ENCODE peak calls at places on chromosomes 3 and 15, in seven cellular contexts. X is Peyer's patch; Y is PC-9; D is CD8-positive, alpha-beta T cell; T is Panc1; A is tibial artery; B is right lobe of liver. S is an unnamed sample.
A peak's percentile ranks its signal among the peaks of the same experiment; 100 is the strongest.

GRCh38 chr3:157128771-157129671 is 30.9 kb downstream of the CCNL1 start:
- DNase-seq in X (peak; percentile 76), Y (peak; percentile 92), D (peak; percentile 44), T (no peak), A (no peak), B (no peak), S (no peak)

GRCh38 chr3:42936157-42936981 is 30.4 kb downstream of the ZNF662 start:
- DNase-seq in X (peak; percentile 57), Y (no peak), D (no peak), T (no peak), A (no peak), B (no peak), S (peak; percentile 57)

GRCh38 chr3:184459355-184459754 is 79.5 kb downstream of the CHRD start:
- DNase-seq in X (no peak), Y (no peak), D (no peak), T (peak; percentile 38), A (no peak), B (no peak), S (no peak)

GRCh38 chr15:50315814-50316630 is 39.0 kb downstream of the GABPB1 start:
- DNase-seq in X (no peak), Y (peak; percentile 52), D (no peak), T (peak; percentile 12), A (no peak), B (no peak), S (no peak)

GRCh38 chr3:39109086-39109485 is 1.6 kb downstream of the TTC21A start:
- DNase-seq in X (no peak), Y (no peak), D (no peak), T (no peak), A (peak; percentile 12), B (no peak), S (no peak)

GRCh38 chr3:139187154-139187553 is 142.5 kb upstream of the PRR23C start:
- DNase-seq in X (no peak), Y (no peak), D (no peak), T (no peak), A (no peak), B (no peak), S (no peak)

GRCh38 chr15:80464952-80465645 is 60.9 kb downstream of the ARNT2 start:
- DNase-seq in X (no peak), Y (peak; percentile 54), D (no peak), T (no peak), A (no peak), B (no peak), S (no peak)

GRCh38 chr3:58299839-58300516 is 6.1 kb upstream of the RPP14 start:
- DNase-seq in X (no peak), Y (peak; percentile 39), D (no peak), T (no peak), A (no peak), B (no peak), S (no peak)

GRCh38 chr3:38590521-38590920 is 59.0 kb downstream of the SCN5A start:
- DNase-seq in X (peak; percentile 13), Y (no peak), D (no peak), T (no peak), A (no peak), B (no peak), S (no peak)

GRCh38 chr15:50753463-50753862 is 12.0 kb downstream of the SPPL2A start:
- DNase-seq in X (no peak), Y (no peak), D (no peak), T (no peak), A (no peak), B (no peak), S (no peak)

GRCh38 chr3:186915808-186916796 is 14.2 kb upstream of the ST6GAL1 start:
- DNase-seq in X (no peak), Y (peak; percentile 38), D (no peak), T (no peak), A (no peak), B (no peak), S (peak; percentile 78)

GRCh38 chr3:111676177-111677021 is 81.3 kb upstream of the ZBED2 start:
- DNase-seq in X (peak; percentile 87), Y (peak; percentile 100), D (no peak), T (no peak), A (no peak), B (peak; percentile 49), S (no peak)

GRCh38 chr3:27752926-27753325 is 30.8 kb upstream of the EOMES start:
- DNase-seq in X (no peak), Y (no peak), D (no peak), T (no peak), A (no peak), B (no peak), S (no peak)
- H3K4me1 ChIP-seq in X (no peaks in the 10 kb centered on the region), Y (peaks cover 8% of the 10 kb centered on the region), D (no peaks in the 10 kb centered on the region), T (no peaks in the 10 kb centered on the region), A (no peaks in the 10 kb centered on the region), B (no peaks in the 10 kb centered on the region), S (no peaks in the 10 kb centered on the region)

GRCh38 chr3:197561926-197562325 is 6.2 kb upstream of the BDH1 start:
- DNase-seq in X (no peak), Y (no peak), D (no peak), T (no peak), A (no peak), B (no peak), S (no peak)
- H3K9me3 ChIP-seq in X (no peaks in the 10 kb centered on the region), Y (peaks cover 20% of the 10 kb centered on the region), D (no peaks in the 10 kb centered on the region), T (peaks cover 22% of the 10 kb centered on the region), A (no peaks in the 10 kb centered on the region), B (no peaks in the 10 kb centered on the region), S (no peaks in the 10 kb centered on the region)

GRCh38 chr3:127457094-127457475 is 133.4 kb downstream of the TPRA1 start:
- DNase-seq in X (no peak), Y (no peak), D (no peak), T (no peak), A (peak; percentile 25), B (peak; percentile 54), S (peak; percentile 54)
- H3K4me3 ChIP-seq in X (no peak overlapping the region), Y (no peak overlapping the region), D (no peak overlapping the region), T (no peak overlapping the region), A (no peak overlapping the region), B (no peak overlapping the region), S (no peak overlapping the region)

GRCh38 chr3:51637941-51638471 is 33.0 kb upstream of the TEX264 start:
- DNase-seq in X (peak; percentile 50), Y (peak; percentile 59), D (no peak), T (peak; percentile 36), A (no peak), B (peak; percentile 31), S (no peak)
- H3K4me1 ChIP-seq in X (no peaks in the 10 kb centered on the region), Y (peaks cover 16% of the 10 kb centered on the region), D (no peaks in the 10 kb centered on the region), T (no peaks in the 10 kb centered on the region), A (no peaks in the 10 kb centered on the region), B (no peaks in the 10 kb centered on the region), S (no peaks in the 10 kb centered on the region)